ENCODE peak calls at places on chromosomes 1 and 21, in five cellular contexts. V, X, D, G and B are unnamed samples.

GRCh38 chr1:204286323-204286714 is 72.5 kb upstream of the GOLT1A start:
- DNase-seq in X (no peak), D (no peak), G (no peak), V (no peak), B (no peak)

GRCh38 chr1:183230403-183230802 is 44.3 kb downstream of the LAMC2 start:
- DNase-seq in G (no peak), V (no peak), X (peak), D (peak), B (no peak)

GRCh38 chr1:42380617-42381423 is at the start of gene RIMKLA:
- DNase-seq in X (peak), V (no peak), G (peak), D (no peak), B (peak)

GRCh38 chr1:39293375-39294070 is 89.0 kb downstream of the MACF1 start:
- DNase-seq in V (no peak), X (peak), D (no peak), G (peak), B (no peak)

GRCh38 chr1:160954158-160955104 is at the start of gene ITLN2:
- DNase-seq in D (peak), G (peak), X (peak), V (no peak), B (peak)

GRCh38 chr1:47554901-47555300 is 117.1 kb downstream of the FOXD2 start:
- DNase-seq in X (no peak), D (no peak), V (no peak), G (no peak), B (no peak)

GRCh38 chr1:1358433-1359201 is at the start of gene MXRA8:
- DNase-seq in V (peak), D (no peak), X (peak), G (no peak), B (peak)

GRCh38 chr1:31531177-31532000 is 44.9 kb upstream of the TINAGL1 start:
- DNase-seq in V (no peak), G (no peak), D (peak), X (peak), B (no peak)

GRCh38 chr21:41707231-41707988 is 59.4 kb downstream of the RIPK4 start:
- DNase-seq in G (no peak), X (no peak), D (peak), V (no peak), B (no peak)

GRCh38 chr1:99767996-99768524 is 1.6 kb upstream of the FRRS1 start:
- DNase-seq in X (no peak), V (no peak), D (no peak), G (no peak), B (no peak)

GRCh38 chr1:90201467-90202358 is 206.8 kb downstream of the ZNF326 start:
- DNase-seq in D (peak), G (no peak), X (peak), V (no peak), B (no peak)

GRCh38 chr21:36697473-36698159 is 1.3 kb upstream of the SIM2 start:
- DNase-seq in D (no peak), G (no peak), X (no peak), V (no peak), B (no peak)

GRCh38 chr1:21262282-21263051 is 27.8 kb downstream of the ECE1 start:
- DNase-seq in V (peak), D (peak), G (no peak), X (peak), B (no peak)

GRCh38 chr1:16907870-16908758 is 12.3 kb downstream of the RNU1-2 start:
- DNase-seq in D (no peak), G (no peak), V (no peak), X (no peak), B (no peak)

GRCh38 chr1:230878584-230878975 is 10.3 kb upstream of the C1orf198 start:
- DNase-seq in V (peak), G (no peak), X (peak), D (peak), B (no peak)

GRCh38 chr1:44681905-44682900 is 7.7 kb downstream of the ARMH1 start:
- DNase-seq in V (no peak), D (no peak), G (no peak), X (no peak), B (peak)

GRCh38 chr1:22739648-22740385 is 29.2 kb downstream of the EPHB2 start:
- DNase-seq in X (peak), G (no peak), V (peak), D (no peak), B (peak)

GRCh38 chr1:17621691-17622090 is 82.2 kb downstream of the ARHGEF10L start:
- DNase-seq in X (no peak), V (no peak), D (no peak), G (no peak), B (no peak)

GRCh38 chr1:28313710-28314510 is 14.9 kb upstream of the MED18 start:
- DNase-seq in G (no peak), D (peak), X (peak), V (no peak), B (no peak)

GRCh38 chr1:81670286-81670685 is 130.4 kb upstream of the ADGRL2 start:
- DNase-seq in X (peak), V (peak), G (no peak), D (peak), B (no peak)